ENCODE peak calls at places on chromosomes 11 and 22, in four cellular contexts. R is K562, A is HepG2, Z is IMR-90. U is an unnamed sample.

GRCh38 chr22:41857160-41857859 is 24.4 kb downstream of the SREBF2 start:
- DNase-seq in Z (peak), R (peak), A (peak), U (peak)

GRCh38 chr22:50621948-50622722 is 5.8 kb downstream of the ARSA start:
- DNase-seq in A (no peak), R (peak), Z (no peak), U (no peak)

GRCh38 chr11:131712897-131713296 is 342.5 kb downstream of the NTM start:
- DNase-seq in R (no peak), A (no peak), Z (peak), U (no peak)

GRCh38 chr11:94974178-94974577 is 669 bp downstream of the KDM4D start:
- DNase-seq in Z (no peak), A (no peak), R (no peak), U (no peak)

GRCh38 chr11:86799680-86800075 is 664 bp upstream of the PRSS23 start:
- DNase-seq in R (no peak), Z (no peak), A (no peak), U (peak)

GRCh38 chr11:120198787-120199469 is 11.9 kb upstream of the OAF start:
- DNase-seq in Z (no peak), A (peak), R (no peak), U (no peak)

GRCh38 chr11:12174145-12175143 is 64.1 kb downstream of the MICAL2 start:
- DNase-seq in A (no peak), Z (peak), R (no peak), U (no peak)

GRCh38 chr22:37618674-37619073 is 10.0 kb downstream of the GGA1 start:
- DNase-seq in A (no peak), R (no peak), Z (no peak), U (no peak)

GRCh38 chr22:36726007-36726380 is 22.4 kb upstream of the CACNG2 start:
- DNase-seq in Z (no peak), R (no peak), A (no peak), U (no peak)

DNA sequence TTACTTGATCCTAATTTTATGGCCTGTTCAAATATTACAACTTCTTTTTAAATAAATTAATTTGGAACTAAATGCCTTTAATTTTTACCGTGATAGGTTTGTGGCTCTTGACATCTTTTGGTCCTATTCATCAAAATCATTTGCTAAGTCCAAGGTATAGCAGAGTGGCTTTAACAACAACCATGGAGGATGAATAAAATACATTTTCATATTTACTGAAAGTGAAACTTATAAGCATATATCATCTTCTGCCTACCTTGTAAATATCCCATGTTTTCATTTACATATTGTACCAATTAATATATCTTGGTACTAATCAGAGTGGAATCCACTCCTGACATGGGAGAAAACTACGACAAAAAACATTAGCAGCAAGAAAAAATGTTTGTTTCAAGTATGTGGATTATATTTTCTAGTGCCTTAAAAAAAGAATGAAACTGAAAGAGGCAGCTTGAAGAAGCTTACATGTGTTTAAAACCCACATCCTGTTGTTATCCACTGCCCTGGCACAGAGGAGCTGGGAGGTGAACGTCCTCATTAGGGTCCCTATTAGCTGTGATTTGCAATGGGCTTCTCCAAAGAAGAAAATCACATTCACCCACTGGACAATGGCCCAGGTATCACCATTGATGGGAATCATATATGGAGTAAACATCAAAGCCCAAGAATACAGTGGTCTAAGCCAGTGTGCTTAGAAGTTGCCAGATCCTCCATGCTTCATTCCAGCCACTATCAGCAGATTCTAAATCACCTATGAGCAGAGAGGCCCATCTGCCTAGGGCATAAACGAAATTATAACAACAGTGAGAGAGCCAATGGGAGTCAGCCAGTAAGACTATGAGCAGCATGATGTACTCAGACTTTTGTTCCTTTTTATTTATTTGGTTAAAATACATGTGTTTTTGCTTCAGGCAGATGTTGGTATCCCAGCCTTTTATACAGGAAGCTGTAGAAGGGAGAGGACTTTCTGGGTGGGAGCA is 84.7 kb downstream of the MAML2 start:
- DNase-seq in A (no peak), Z (peak), R (no peak), U (no peak)
- TF ChIP-seq MAZ in A (no peak), Z (no peak), R (no peak), U (no peak)

GRCh38 chr11:97993565-97993964 is 1027.2 kb upstream of the CNTN5 start:
- DNase-seq in R (no peak), A (no peak), Z (no peak), U (no peak)

GRCh38 chr11:97990162-97990920 is 1030.4 kb upstream of the CNTN5 start:
- DNase-seq in Z (no peak), A (no peak), R (no peak), U (no peak)

DNA sequence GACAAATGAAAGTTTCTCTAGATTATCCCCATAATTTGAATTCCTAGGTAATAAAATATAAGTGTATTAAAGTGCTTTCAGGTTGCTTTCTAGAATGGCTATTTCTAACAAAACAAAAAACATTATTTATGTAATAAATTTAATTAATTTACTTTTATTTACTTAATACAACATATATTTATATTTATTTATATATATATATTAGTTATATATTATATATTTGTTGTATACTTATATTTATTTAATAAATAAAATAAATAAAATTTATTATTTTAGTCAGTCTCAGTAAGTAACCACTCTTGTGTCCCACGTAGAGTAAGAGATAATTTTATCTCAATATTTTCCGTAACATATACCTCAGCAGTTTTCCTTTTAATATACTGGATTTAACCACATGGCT is 1031.6 kb upstream of the CNTN5 start:
- DNase-seq in A (no peak), Z (no peak), R (no peak), U (no peak)
- TF ChIP-seq BHLHE40 in A (no peak), Z (no peak), R (no peak), U (no peak)

DNA sequence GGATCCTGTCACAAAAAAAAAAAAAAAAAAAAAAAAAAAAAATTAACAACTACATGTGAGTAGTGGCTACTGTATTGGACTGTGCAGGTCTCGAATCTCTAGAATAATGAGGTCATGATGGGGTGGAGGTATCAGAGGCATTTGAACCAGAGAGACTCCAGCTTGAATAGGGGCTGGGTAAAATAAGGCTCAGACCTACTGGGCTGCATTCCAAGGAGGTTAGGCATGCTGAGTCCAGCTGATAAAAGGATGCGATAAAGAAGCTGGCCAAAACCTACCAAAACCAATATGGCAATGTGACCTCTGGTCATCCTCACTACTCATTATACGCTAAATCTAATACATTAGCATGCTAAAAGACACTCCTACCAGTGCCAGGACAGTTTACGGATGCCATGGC is 5.9 kb upstream of the PACSIN3 start:
- DNase-seq in R (no peak), Z (no peak), A (no peak), U (no peak)
- TF ChIP-seq MAZ in R (no peak), Z (no peak), A (no peak), U (no peak)

GRCh38 chr11:93512965-93513667 is 30.1 kb downstream of the SMCO4 start:
- DNase-seq in R (no peak), A (no peak), Z (no peak), U (no peak)
- TF ChIP-seq BHLHE40 in R (no peak), A (no peak), Z (no peak), U (no peak)

GRCh38 chr11:65870706-65871681 is 1.6 kb downstream of the EFEMP2 start:
- DNase-seq in R (no peak), A (no peak), Z (no peak), U (no peak)
- TF ChIP-seq MAZ in R (no peak), A (no peak), Z (no peak), U (no peak)

GRCh38 chr11:32033067-32033466 is 57.8 kb upstream of the RCN1 start:
- DNase-seq in Z (no peak), A (no peak), R (no peak), U (no peak)

GRCh38 chr11:32032052-32032451 is 58.8 kb upstream of the RCN1 start:
- DNase-seq in R (no peak), Z (no peak), A (no peak), U (no peak)

GRCh38 chr11:32033491-32033890 is 57.4 kb upstream of the RCN1 start:
- DNase-seq in A (no peak), Z (peak), R (no peak), U (no peak)

GRCh38 chr11:32032478-32032877 is 58.4 kb upstream of the RCN1 start:
- DNase-seq in A (no peak), R (no peak), Z (no peak), U (no peak)

DNA sequence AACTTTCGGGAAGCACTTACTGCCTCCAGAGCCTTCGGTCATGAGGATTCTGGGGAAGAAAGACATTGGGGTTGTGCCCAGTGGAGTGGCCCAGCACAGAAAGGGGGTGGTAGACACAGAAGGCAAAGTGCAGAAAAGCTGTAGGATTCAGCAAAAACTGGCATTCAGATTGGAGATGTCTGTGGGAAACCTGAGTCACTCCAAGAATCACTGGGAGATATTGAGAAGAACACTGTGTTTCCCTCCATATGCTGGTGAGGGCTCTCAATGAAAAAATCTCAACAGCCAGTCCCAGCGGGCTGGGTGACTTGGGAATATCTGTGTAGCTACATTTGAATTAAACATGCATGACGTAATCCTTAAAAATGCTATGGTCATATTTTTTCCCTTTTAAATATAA is 61.2 kb upstream of the RCN1 start:
- DNase-seq in Z (no peak), R (no peak), A (no peak), U (no peak)
- TF ChIP-seq BHLHE40 in Z (no peak), R (no peak), A (no peak), U (no peak)

GRCh38 chr22:32874330-32874729 is 72.8 kb downstream of the TIMP3 start:
- DNase-seq in R (no peak), A (no peak), Z (no peak), U (no peak)
- TF ChIP-seq MAZ in R (no peak), A (no peak), Z (no peak), U (no peak)

GRCh38 chr11:32643526-32643925 is 59.9 kb downstream of the EIF3M start:
- DNase-seq in A (no peak), R (no peak), Z (peak), U (peak)
- TF ChIP-seq BHLHE40 in A (no peak), R (no peak), Z (no peak), U (no peak)

GRCh38 chr22:45997775-45998637 is 21.0 kb upstream of the WNT7B start:
- DNase-seq in A (no peak), R (no peak), Z (no peak), U (no peak)

GRCh38 chr22:45995405-45996101 is 18.6 kb upstream of the WNT7B start:
- DNase-seq in Z (no peak), A (no peak), R (no peak), U (no peak)

GRCh38 chr22:45998638-45999378 is 21.8 kb upstream of the WNT7B start:
- DNase-seq in Z (no peak), A (no peak), R (no peak), U (no peak)

GRCh38 chr22:45996241-45997076 is 19.5 kb upstream of the WNT7B start:
- DNase-seq in R (no peak), Z (peak), A (no peak), U (no peak)

GRCh38 chr22:45997077-45997774 is 20.3 kb upstream of the WNT7B start:
- DNase-seq in Z (peak), A (no peak), R (peak), U (no peak)
- TF ChIP-seq MAZ in Z (peak), A (no peak), R (no peak), U (no peak)